ENCODE peak calls at places on chromosomes 13 and 19, in nine cellular contexts. One of them, this sample, is unnamed.

GRCh38 chr19:8045872-8046568 is 6.5 kb upstream of the CCL25 start:
- DNase-seq in uterus: no peak
- DNase-seq in sigmoid colon: no peak
- DNase-seq in tibial nerve: no peak
- DNase-seq in transverse colon: no peak
- DNase-seq in HCT116: no peak
- DNase-seq in K562: no peak
- DNase-seq in A549: no peak
- DNase-seq in breast epithelium: no peak
- DNase-seq in this sample: no peak

GRCh38 chr19:56403261-56403660 is 871 bp upstream of the ZNF583 start:
- DNase-seq in uterus: no peak
- DNase-seq in sigmoid colon: no peak
- DNase-seq in tibial nerve: no peak
- DNase-seq in transverse colon: no peak
- DNase-seq in HCT116: no peak
- DNase-seq in K562: no peak
- DNase-seq in A549: no peak
- DNase-seq in breast epithelium: no peak
- DNase-seq in this sample: no peak

GRCh38 chr13:48858523-48858922 is 117.2 kb upstream of the FNDC3A start:
- DNase-seq in uterus: no peak
- DNase-seq in sigmoid colon: no peak
- DNase-seq in tibial nerve: no peak
- DNase-seq in transverse colon: no peak
- DNase-seq in HCT116: no peak
- DNase-seq in K562: no peak
- DNase-seq in A549: no peak
- DNase-seq in breast epithelium: no peak
- DNase-seq in this sample: no peak

GRCh38 chr13:106133025-106133424 is 402.4 kb downstream of the EFNB2 start:
- DNase-seq in uterus: no peak
- DNase-seq in sigmoid colon: no peak
- DNase-seq in tibial nerve: no peak
- DNase-seq in transverse colon: no peak
- DNase-seq in HCT116: no peak
- DNase-seq in K562: no peak
- DNase-seq in A549: no peak
- DNase-seq in breast epithelium: no peak
- DNase-seq in this sample: no peak

GRCh38 chr13:51955281-51955771 is 55.9 kb downstream of the ATP7B start:
- DNase-seq in uterus: no peak
- DNase-seq in sigmoid colon: no peak
- DNase-seq in tibial nerve: no peak
- DNase-seq in transverse colon: peak
- DNase-seq in HCT116: no peak
- DNase-seq in K562: peak
- DNase-seq in A549: no peak
- DNase-seq in breast epithelium: no peak
- DNase-seq in this sample: no peak

GRCh38 chr13:29886446-29886845 is 36.0 kb upstream of the UBL3 start:
- DNase-seq in uterus: no peak
- DNase-seq in sigmoid colon: no peak
- DNase-seq in tibial nerve: no peak
- DNase-seq in transverse colon: no peak
- DNase-seq in HCT116: no peak
- DNase-seq in K562: no peak
- DNase-seq in A549: no peak
- DNase-seq in breast epithelium: no peak
- DNase-seq in this sample: no peak

GRCh38 chr13:25847145-25847544 is 204.7 kb downstream of the SHISA2 start:
- DNase-seq in uterus: no peak
- DNase-seq in sigmoid colon: no peak
- DNase-seq in tibial nerve: no peak
- DNase-seq in transverse colon: no peak
- DNase-seq in HCT116: no peak
- DNase-seq in K562: no peak
- DNase-seq in A549: no peak
- DNase-seq in breast epithelium: no peak
- DNase-seq in this sample: no peak

GRCh38 chr13:50198508-50198907 is 183.3 kb downstream of the KCNRG start:
- DNase-seq in uterus: no peak
- DNase-seq in sigmoid colon: no peak
- DNase-seq in tibial nerve: peak
- DNase-seq in transverse colon: no peak
- DNase-seq in HCT116: no peak
- DNase-seq in K562: no peak
- DNase-seq in A549: no peak
- DNase-seq in breast epithelium: no peak
- DNase-seq in this sample: no peak

GRCh38 chr19:913080-913748 is at the start of gene R3HDM4:
- DNase-seq in uterus: peak
- DNase-seq in sigmoid colon: peak
- DNase-seq in tibial nerve: peak
- DNase-seq in transverse colon: peak
- DNase-seq in HCT116: no peak
- DNase-seq in K562: peak
- DNase-seq in A549: peak
- DNase-seq in breast epithelium: peak
- DNase-seq in this sample: peak

GRCh38 chr19:11125994-11126685 is 29.4 kb downstream of the SPC24 start:
- DNase-seq in uterus: peak
- DNase-seq in sigmoid colon: peak
- DNase-seq in tibial nerve: peak
- DNase-seq in transverse colon: peak
- DNase-seq in HCT116: peak
- DNase-seq in K562: peak
- DNase-seq in A549: peak
- DNase-seq in breast epithelium: peak
- DNase-seq in this sample: peak

DNA sequence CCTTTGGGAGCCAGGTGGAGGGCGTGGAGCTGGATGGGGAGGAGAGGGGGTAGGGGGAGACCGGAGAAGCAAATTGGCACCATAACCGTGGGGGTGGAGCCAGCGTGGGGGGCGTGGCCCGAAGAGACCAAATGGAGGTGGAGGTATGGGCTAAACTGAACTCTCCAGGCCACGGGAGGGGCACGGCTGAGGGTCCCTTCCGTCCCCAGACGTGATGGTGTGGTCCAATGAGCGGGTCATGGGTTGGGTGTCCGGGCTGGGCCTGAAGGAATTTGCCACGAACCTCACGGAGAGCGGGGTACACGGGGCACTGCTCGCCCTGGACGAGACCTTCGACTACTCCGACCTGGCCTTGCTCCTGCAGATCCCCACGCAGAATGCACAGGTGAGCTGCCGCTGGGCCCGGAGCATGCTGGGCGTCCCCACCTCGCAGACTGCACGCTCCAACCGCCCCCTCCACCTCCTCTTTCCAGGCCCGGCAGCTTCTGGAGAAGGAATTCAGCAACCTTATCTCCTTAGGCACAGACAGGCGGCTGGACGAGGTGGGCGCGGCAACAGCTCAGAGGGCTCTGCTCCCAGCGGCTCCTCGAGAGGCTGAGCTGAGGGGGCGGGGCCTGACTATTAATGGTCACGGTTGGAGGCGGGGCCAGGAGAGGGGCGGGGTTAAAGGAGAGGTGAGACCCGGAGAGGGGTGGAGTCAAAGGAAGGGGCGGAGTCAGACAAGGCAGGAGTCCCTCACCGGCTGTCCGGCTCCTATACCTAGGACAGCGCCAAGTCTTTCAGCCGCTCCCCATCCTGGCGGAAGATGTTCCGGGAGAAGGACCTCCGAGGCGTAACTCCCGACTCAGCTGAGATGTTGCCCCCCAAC is 6.2 kb downstream of the HRC start:
- DNase-seq in uterus: peak
- DNase-seq in sigmoid colon: peak
- DNase-seq in tibial nerve: peak
- DNase-seq in transverse colon: peak
- DNase-seq in HCT116: peak
- DNase-seq in K562: peak
- DNase-seq in A549: peak
- DNase-seq in breast epithelium: peak
- DNase-seq in this sample: peak
- TF ChIP-seq POLR2A in uterus: peak
- TF ChIP-seq POLR2A in sigmoid colon: no peak
- TF ChIP-seq POLR2A in tibial nerve: no peak
- TF ChIP-seq POLR2A in transverse colon: peak
- TF ChIP-seq POLR2A in HCT116: peak
- TF ChIP-seq POLR2A in K562: peak
- TF ChIP-seq POLR2A in A549: peak
- TF ChIP-seq POLR2A in breast epithelium: no peak
- TF ChIP-seq POLR2A in this sample: peak

DNA sequence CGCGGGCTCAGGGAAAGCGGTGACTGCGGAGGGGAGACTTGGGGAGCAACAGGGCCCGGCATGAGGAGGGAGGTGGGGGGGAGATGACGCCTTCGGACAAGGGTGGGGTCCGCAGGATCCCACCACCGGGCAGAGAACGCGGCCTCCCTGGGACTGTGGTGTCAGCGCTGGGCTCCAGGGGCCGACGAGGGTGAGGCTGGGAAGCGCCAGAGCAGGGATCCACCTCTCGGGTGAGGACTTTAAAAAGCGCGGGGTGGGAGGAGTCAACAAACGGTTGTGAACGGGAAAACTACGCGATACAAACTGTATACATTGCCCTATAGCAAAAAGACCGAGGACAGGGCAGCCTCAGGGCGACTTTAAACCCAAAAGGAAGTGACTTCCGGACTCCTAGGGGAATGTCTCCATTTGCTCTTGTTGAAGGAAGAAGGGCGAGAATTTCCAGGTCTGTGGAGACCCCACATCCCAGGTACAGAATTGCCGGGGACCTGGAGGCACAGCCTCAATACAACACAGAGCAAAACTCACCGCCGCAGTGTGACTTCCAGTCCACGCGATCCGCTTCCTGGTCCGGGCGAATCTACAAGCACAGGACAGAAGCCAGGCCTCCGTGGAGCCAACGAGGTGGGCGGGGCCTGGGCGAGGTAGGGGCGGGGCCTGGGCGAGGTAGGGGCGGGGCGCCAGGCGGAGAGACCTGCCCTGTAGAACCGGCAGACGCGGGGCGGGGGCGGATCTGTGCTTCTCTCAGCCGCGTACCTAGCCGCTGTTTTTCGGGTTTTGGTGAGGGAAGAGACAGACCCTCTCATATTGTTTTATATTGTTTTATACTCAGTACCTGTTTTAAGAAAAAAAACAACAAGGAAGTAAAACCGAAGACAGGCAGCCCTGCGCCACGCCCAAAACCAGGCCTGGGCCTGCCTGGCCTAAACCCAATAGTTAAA is at the start of gene ZNF888:
- DNase-seq in uterus: peak
- DNase-seq in sigmoid colon: peak
- DNase-seq in tibial nerve: peak
- DNase-seq in transverse colon: peak
- DNase-seq in HCT116: peak
- DNase-seq in K562: peak
- DNase-seq in A549: no peak
- DNase-seq in breast epithelium: peak
- DNase-seq in this sample: peak
- TF ChIP-seq POLR2A in uterus: peak
- TF ChIP-seq POLR2A in sigmoid colon: no peak
- TF ChIP-seq POLR2A in tibial nerve: no peak
- TF ChIP-seq POLR2A in transverse colon: peak
- TF ChIP-seq POLR2A in HCT116: no peak
- TF ChIP-seq POLR2A in K562: peak
- TF ChIP-seq POLR2A in A549: no peak
- TF ChIP-seq POLR2A in breast epithelium: peak
- TF ChIP-seq POLR2A in this sample: peak

DNA sequence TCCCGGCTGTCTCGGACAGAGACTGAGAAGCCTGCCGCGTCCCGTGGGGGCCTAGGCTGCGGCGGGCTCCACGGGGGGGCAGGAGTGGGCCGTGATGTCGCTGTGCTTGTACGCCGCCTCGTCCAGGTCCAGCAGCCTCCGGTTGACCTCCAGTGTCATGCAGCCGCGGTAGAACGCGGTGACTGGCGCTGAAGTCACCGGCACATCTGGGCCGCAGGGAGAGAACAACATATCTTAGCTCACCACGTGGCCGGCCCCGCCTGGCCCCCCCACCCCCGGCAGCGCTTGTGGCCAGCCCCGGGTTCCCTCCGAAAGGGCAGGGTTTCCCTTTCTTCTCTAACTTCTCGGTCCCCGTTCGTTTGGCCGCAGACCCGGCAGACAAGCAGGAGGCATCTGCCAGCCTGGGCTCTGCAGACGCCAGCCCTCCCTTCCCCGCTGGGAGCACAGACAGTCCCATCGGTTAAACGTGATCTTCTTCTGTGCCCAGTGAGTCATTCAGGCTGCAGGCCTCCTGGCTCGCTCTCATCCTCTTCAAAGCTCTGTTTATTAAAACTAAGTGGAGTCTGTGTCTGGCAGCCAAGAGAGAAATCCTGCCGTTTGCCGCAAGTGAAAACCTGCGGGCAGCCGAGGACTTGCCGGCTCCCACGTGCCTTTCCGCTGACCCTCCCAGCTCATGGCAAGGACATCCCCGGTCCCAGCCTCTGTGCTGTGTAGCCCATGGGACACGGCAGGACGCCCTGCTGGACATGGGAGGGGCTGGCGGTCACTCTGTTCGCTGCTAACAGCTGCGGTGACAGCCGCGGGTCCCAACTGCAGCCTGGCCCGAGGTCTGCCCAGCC is 42.8 kb downstream of the GAS6 start:
- DNase-seq in uterus: peak
- DNase-seq in sigmoid colon: peak
- DNase-seq in tibial nerve: peak
- DNase-seq in transverse colon: peak
- DNase-seq in HCT116: no peak
- DNase-seq in K562: peak
- DNase-seq in A549: peak
- DNase-seq in breast epithelium: peak
- DNase-seq in this sample: peak
- TF ChIP-seq POLR2A in uterus: no peak
- TF ChIP-seq POLR2A in sigmoid colon: no peak
- TF ChIP-seq POLR2A in tibial nerve: no peak
- TF ChIP-seq POLR2A in transverse colon: no peak
- TF ChIP-seq POLR2A in HCT116: no peak
- TF ChIP-seq POLR2A in K562: no peak
- TF ChIP-seq POLR2A in A549: no peak
- TF ChIP-seq POLR2A in breast epithelium: no peak
- TF ChIP-seq POLR2A in this sample: peak

DNA sequence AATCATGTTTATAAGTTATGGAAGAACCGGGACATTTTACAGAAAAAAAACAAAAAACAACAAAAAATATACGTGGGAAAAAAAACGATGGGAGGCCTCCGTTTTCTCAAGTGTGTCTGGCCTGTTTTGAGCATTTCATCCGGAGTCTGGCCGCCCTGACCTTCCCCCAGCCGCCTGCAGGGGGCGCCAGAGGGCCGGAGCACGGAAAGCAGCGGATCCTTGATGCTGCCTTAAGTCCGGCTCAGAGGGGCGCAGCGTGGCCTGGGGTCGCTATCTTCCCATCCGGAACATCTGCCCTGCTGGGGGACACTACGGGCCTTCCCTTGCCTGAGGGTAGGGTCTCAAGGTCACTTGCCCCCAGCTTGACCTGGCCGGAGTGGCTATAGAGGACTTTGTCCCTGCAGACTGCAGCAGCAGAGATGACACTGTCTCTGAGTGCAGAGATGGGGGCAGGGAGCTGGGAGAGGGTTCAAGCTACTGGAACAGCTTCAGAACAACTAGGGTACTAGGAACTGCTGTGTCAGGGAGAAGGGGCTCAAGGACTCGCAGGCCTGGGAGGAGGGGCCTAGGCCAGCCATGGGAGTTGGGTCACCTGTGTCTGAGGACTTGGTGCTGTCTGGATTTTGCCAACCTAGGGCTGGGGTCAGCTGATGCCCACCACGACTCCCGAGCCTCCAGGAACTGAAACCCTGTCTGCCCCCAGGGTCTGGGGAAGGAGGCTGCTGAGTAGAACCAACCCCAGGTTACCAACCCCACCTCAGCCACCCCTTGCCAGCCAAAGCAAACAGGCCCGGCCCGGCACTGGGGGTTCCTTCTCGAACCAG is 1.8 kb upstream of the APOE start:
- DNase-seq in uterus: peak
- DNase-seq in sigmoid colon: peak
- DNase-seq in tibial nerve: peak
- DNase-seq in transverse colon: peak
- DNase-seq in HCT116: no peak
- DNase-seq in K562: peak
- DNase-seq in A549: peak
- DNase-seq in breast epithelium: peak
- DNase-seq in this sample: no peak
- TF ChIP-seq POLR2A in uterus: no peak
- TF ChIP-seq POLR2A in sigmoid colon: no peak
- TF ChIP-seq POLR2A in tibial nerve: no peak
- TF ChIP-seq POLR2A in transverse colon: no peak
- TF ChIP-seq POLR2A in HCT116: no peak
- TF ChIP-seq POLR2A in K562: peak
- TF ChIP-seq POLR2A in A549: no peak
- TF ChIP-seq POLR2A in breast epithelium: no peak
- TF ChIP-seq POLR2A in this sample: no peak